ENCODE peak calls at places on chromosomes 5 and 9, in ten cellular contexts. Y is fibroblast of lung, B is astrocyte of the spinal cord, J is epithelial cell of esophagus, C is adrenal gland, V is endodermal cell, N is tibial nerve, G is activated B cell treated with CpG ODN at 0.5 μM for 24 hours, M is AG09309, Z is heart right ventricle. I is an unnamed sample.

GRCh38 chr5:82164957-82165698 is 113.0 kb downstream of the RPS23 start:
- DNase-seq in Y (peak; percentile 80), B (peak; percentile 33), J (peak; percentile 74), C (no peak), V (peak; percentile 69), N (no peak), G (no peak), M (no peak), Z (no peak), I (no peak)

GRCh38 chr9:137812356-137813023 is 65.1 kb upstream of the CACNA1B start:
- DNase-seq in Y (no peak), B (no peak), J (no peak), C (no peak), V (no peak), N (no peak), G (no peak), M (no peak), Z (no peak), I (no peak)

GRCh38 chr5:54362434-54362833 is 52.1 kb upstream of the ARL15 start:
- DNase-seq in Y (peak; percentile 63), B (peak; percentile 7), J (no peak), C (no peak), V (no peak), N (no peak), G (no peak), M (peak; percentile 61), Z (no peak), I (no peak)

GRCh38 chr9:107587175-107587963 is 97.8 kb upstream of the KLF4 start:
- DNase-seq in Y (no peak), B (no peak), J (no peak), C (peak; percentile 26), V (no peak), N (peak; percentile 22), G (no peak), M (no peak), Z (peak; percentile 60), I (no peak)

GRCh38 chr5:73437126-73438047 is 11.2 kb downstream of the FOXD1 start:
- DNase-seq in Y (peak; percentile 86), B (peak; percentile 91), J (peak; percentile 29), C (no peak), V (peak; percentile 91), N (no peak), G (no peak), M (no peak), Z (peak; percentile 21), I (no peak)

GRCh38 chr5:135353952-135354721 is 44.9 kb downstream of the MACROH2A1 start:
- DNase-seq in Y (peak; percentile 96), B (peak; percentile 94), J (no peak), C (no peak), V (no peak), N (no peak), G (no peak), M (peak; percentile 89), Z (no peak), I (no peak)

GRCh38 chr5:5979362-5979760 is 399.0 kb downstream of the MED10 start:
- DNase-seq in Y (peak; percentile 6), B (no peak), J (peak; percentile 9), C (no peak), V (peak; percentile 71), N (no peak), G (no peak), M (no peak), Z (no peak), I (no peak)

GRCh38 chr5:164076571-164076970 is 571.2 kb downstream of the MAT2B start:
- DNase-seq in Y (no peak), B (no peak), J (no peak), C (no peak), V (no peak), N (no peak), G (no peak), M (no peak), Z (no peak), I (no peak)

GRCh38 chr9:8961186-8961666 is 1161.6 kb upstream of the DMAC1 start:
- DNase-seq in Y (no peak), B (no peak), J (no peak), C (peak; percentile 79), V (no peak), N (peak; percentile 74), G (no peak), M (no peak), Z (no peak), I (no peak)

GRCh38 chr9:8963882-8964281 is 1164.3 kb upstream of the DMAC1 start:
- DNase-seq in Y (no peak), B (no peak), J (no peak), C (no peak), V (no peak), N (no peak), G (no peak), M (no peak), Z (no peak), I (no peak)

GRCh38 chr9:8962084-8962483 is 1162.5 kb upstream of the DMAC1 start:
- DNase-seq in Y (no peak), B (no peak), J (no peak), C (no peak), V (no peak), N (no peak), G (no peak), M (no peak), Z (no peak), I (no peak)

GRCh38 chr9:8958358-8958757 is 1158.8 kb upstream of the DMAC1 start:
- DNase-seq in Y (no peak), B (no peak), J (no peak), C (no peak), V (no peak), N (no peak), G (no peak), M (no peak), Z (no peak), I (no peak)

GRCh38 chr9:8960254-8960653 is 1160.7 kb upstream of the DMAC1 start:
- DNase-seq in Y (no peak), B (no peak), J (no peak), C (no peak), V (no peak), N (no peak), G (no peak), M (no peak), Z (no peak), I (no peak)
- TF ChIP-seq CTCF in Y (no peak), B (no peak), J (no peak), C (no peak), V (no peak), N (no peak), G (no peak), M (no peak), Z (no peak), I (no peak)

GRCh38 chr5:109370343-109370742 is 39.4 kb downstream of the PJA2 start:
- DNase-seq in Y (no peak), B (no peak), J (no peak), C (no peak), V (no peak), N (no peak), G (no peak), M (no peak), Z (no peak), I (no peak)

GRCh38 chr5:109373932-109374331 is 35.8 kb downstream of the PJA2 start:
- DNase-seq in Y (no peak), B (no peak), J (no peak), C (no peak), V (no peak), N (no peak), G (no peak), M (no peak), Z (no peak), I (no peak)

GRCh38 chr5:109378095-109378494 is 31.7 kb downstream of the PJA2 start:
- DNase-seq in Y (no peak), B (no peak), J (no peak), C (no peak), V (no peak), N (no peak), G (no peak), M (no peak), Z (no peak), I (no peak)

DNA sequence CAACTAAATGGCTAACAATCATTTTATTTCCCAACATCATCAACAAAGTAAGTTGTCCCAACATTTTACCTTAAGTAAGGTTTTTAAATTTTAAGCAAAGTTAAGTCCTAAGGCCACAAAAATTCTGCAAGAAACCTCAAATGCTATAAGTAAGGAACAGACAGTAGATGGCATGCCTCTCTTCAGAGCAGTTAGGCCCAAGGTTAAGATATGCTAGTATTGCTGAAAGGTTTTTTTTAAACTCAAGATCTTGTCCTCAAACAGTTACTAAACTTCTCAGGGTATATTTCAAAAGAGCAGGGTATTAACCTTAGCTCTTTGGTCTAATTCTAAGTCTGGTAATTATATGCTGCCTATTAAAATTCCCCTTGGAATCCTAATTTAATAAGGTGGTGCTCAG is 35.1 kb downstream of the PJA2 start:
- DNase-seq in Y (no peak), B (no peak), J (no peak), C (no peak), V (no peak), N (no peak), G (no peak), M (no peak), Z (no peak), I (no peak)
- TF ChIP-seq CTCF in Y (peak; percentile 14), B (peak; percentile 24), J (no peak), C (no peak), V (peak; percentile 26), N (no peak), G (no peak), M (no peak), Z (no peak), I (no peak)

GRCh38 chr5:149452665-149453617 is 73.8 kb upstream of the IL17B start:
- DNase-seq in Y (peak; percentile 98), B (peak; percentile 96), J (peak; percentile 93), C (no peak), V (peak; percentile 85), N (no peak), G (no peak), M (peak; percentile 84), Z (peak; percentile 71), I (no peak)

GRCh38 chr5:149448831-149449714 is 70.0 kb upstream of the IL17B start:
- DNase-seq in Y (no peak), B (no peak), J (peak; percentile 52), C (no peak), V (peak; percentile 78), N (no peak), G (no peak), M (no peak), Z (no peak), I (no peak)

GRCh38 chr5:149452007-149452664 is 73.0 kb upstream of the IL17B start:
- DNase-seq in Y (peak; percentile 71), B (peak; percentile 50), J (no peak), C (no peak), V (peak; percentile 83), N (no peak), G (no peak), M (no peak), Z (peak; percentile 49), I (no peak)

GRCh38 chr5:149447373-149448367 is 68.6 kb upstream of the IL17B start:
- DNase-seq in Y (peak; percentile 36), B (no peak), J (no peak), C (no peak), V (peak; percentile 49), N (no peak), G (no peak), M (no peak), Z (no peak), I (no peak)

GRCh38 chr5:149450199-149450598 is 71.1 kb upstream of the IL17B start:
- DNase-seq in Y (peak; percentile 80), B (peak; percentile 65), J (no peak), C (no peak), V (no peak), N (no peak), G (no peak), M (no peak), Z (peak; percentile 83), I (no peak)
- TF ChIP-seq CTCF in Y (no peak), B (no peak), J (no peak), C (no peak), V (no peak), N (no peak), G (no peak), M (no peak), Z (no peak), I (no peak)

GRCh38 chr5:153158608-153159007 is 331.9 kb upstream of the GRIA1 start:
- DNase-seq in Y (peak; percentile 3), B (no peak), J (peak; percentile 54), C (no peak), V (no peak), N (no peak), G (no peak), M (no peak), Z (no peak), I (no peak)
- TF ChIP-seq CTCF in Y (no peak), B (no peak), J (no peak), C (no peak), V (no peak), N (no peak), G (no peak), M (no peak), Z (no peak), I (no peak)

I was measured in GM10248.